ENCODE peak calls at places on chromosomes 4 and X, in nine cellular contexts. Q is A673, R is heart right ventricle, H is GDM1, U is astrocyte of the spinal cord, V is NCI-H2107, G is retina, P is iPS-NIHi11, I is H9. C is an unnamed sample.

GRCh38 chr4:74501579-74501978 is 56.6 kb downstream of the AREG start:
- DNase-seq in Q (no peak), R (no peak), H (no peak), U (peak), V (no peak), G (no peak), P (no peak), I (no peak), C (peak)

GRCh38 chrX:39766085-39766726 is 331.6 kb downstream of the BCOR start:
- DNase-seq in Q (no peak), R (no peak), H (no peak), U (no peak), V (no peak), G (no peak), P (no peak), I (no peak), C (no peak)

GRCh38 chrX:130028196-130028595 is 45.8 kb downstream of the BCORL1 start:
- DNase-seq in Q (peak), R (peak), H (no peak), U (peak), V (peak), G (peak), P (peak), I (no peak), C (no peak)

GRCh38 chr4:149371021-149371420 is 444.6 kb downstream of the IQCM start:
- DNase-seq in Q (peak), R (no peak), H (no peak), U (peak), V (no peak), G (no peak), P (peak), I (peak), C (peak)

GRCh38 chr4:144509088-144509854 is 136.7 kb upstream of the HHIP start:
- DNase-seq in Q (no peak), R (no peak), H (no peak), U (no peak), V (no peak), G (no peak), P (no peak), I (no peak), C (no peak)

GRCh38 chr4:11529625-11530201 is 101.0 kb upstream of the HS3ST1 start:
- DNase-seq in Q (no peak), R (no peak), H (no peak), U (peak), V (no peak), G (no peak), P (no peak), I (no peak), C (no peak)

GRCh38 chr4:62531731-62532130 is 1331.6 kb downstream of the ADGRL3 start:
- DNase-seq in Q (no peak), R (no peak), H (no peak), U (no peak), V (no peak), G (no peak), P (peak), I (peak), C (no peak)

GRCh38 chr4:94974773-94975172 is 217.0 kb downstream of the BMPR1B start:
- DNase-seq in Q (no peak), R (no peak), H (no peak), U (peak), V (no peak), G (no peak), P (no peak), I (no peak), C (peak)